ENCODE peak calls at places on chromosomes 13 and 19, in six cellular contexts. N, Q, O, X, P and I are unnamed samples.
A peak's percentile ranks its signal among the peaks of the same experiment; 100 is the strongest.

GRCh38 chr19:2478324-2478755 is 2.4 kb downstream of the GADD45B start:
- DNase-seq in N (no peak), Q (no peak), O (peak; percentile 74), X (peak; percentile 88), P (peak; percentile 64), I (no peak)

GRCh38 chr19:40279120-40279551 is 6.0 kb downstream of the AKT2 start:
- DNase-seq in N (no peak), Q (no peak), O (no peak), X (no peak), P (peak; percentile 38), I (no peak)

GRCh38 chr19:10061717-10062310 is 24.3 kb upstream of the SHFL start:
- DNase-seq in N (no peak), Q (no peak), O (no peak), X (no peak), P (no peak), I (no peak)

GRCh38 chr13:113506025-113506685 is 15.6 kb upstream of the DCUN1D2 start:
- DNase-seq in N (no peak), Q (no peak), O (no peak), X (no peak), P (no peak), I (no peak)

GRCh38 chr13:75316427-75316826 is 165.5 kb downstream of the TBC1D4 start:
- DNase-seq in N (no peak), Q (no peak), O (no peak), X (no peak), P (peak; percentile 34), I (no peak)

GRCh38 chr19:39865953-39866352 is 19.8 kb upstream of the FBL start:
- DNase-seq in N (no peak), Q (no peak), O (no peak), X (no peak), P (no peak), I (no peak)

GRCh38 chr13:60944863-60945262 is 470.8 kb downstream of the PCDH20 start:
- DNase-seq in N (no peak), Q (no peak), O (no peak), X (no peak), P (no peak), I (no peak)

GRCh38 chr19:5369962-5370367 is 29.4 kb upstream of the PTPRS start:
- DNase-seq in N (no peak), Q (no peak), O (peak; percentile 63), X (peak; percentile 50), P (no peak), I (no peak)

GRCh38 chr13:20669162-20669561 is 34.3 kb upstream of the IL17D start:
- DNase-seq in N (no peak), Q (no peak), O (no peak), X (no peak), P (no peak), I (no peak)

GRCh38 chr19:29752450-29753025 is 37.5 kb upstream of the C19orf12 start:
- DNase-seq in N (no peak), Q (no peak), O (no peak), X (no peak), P (no peak), I (no peak)

GRCh38 chr13:114113961-114114360 is 18.5 kb downstream of the RASA3 start:
- DNase-seq in N (no peak), Q (no peak), O (no peak), X (no peak), P (no peak), I (no peak)

GRCh38 chr13:45775401-45775963 is 73.4 kb downstream of the CBY2 start:
- DNase-seq in N (no peak), Q (no peak), O (no peak), X (no peak), P (no peak), I (no peak)

GRCh38 chr13:82636119-82636518 is 1246.2 kb downstream of the SLITRK1 start:
- DNase-seq in N (no peak), Q (no peak), O (no peak), X (no peak), P (peak; percentile 9), I (no peak)

GRCh38 chr19:53196777-53197396 is 3.7 kb upstream of the ZNF665 start:
- DNase-seq in N (peak; percentile 33), Q (peak; percentile 77), O (no peak), X (peak; percentile 98), P (peak; percentile 86), I (peak; percentile 80)

GRCh38 chr19:49016067-49016839 is 638 bp downstream of the LHB start:
- DNase-seq in N (no peak), Q (no peak), O (no peak), X (no peak), P (no peak), I (no peak)
- TF ChIP-seq POLR2A in N (no peak), Q (no peak), O (no peak), X (no peak), P (no peak), I (no peak)

GRCh38 chr19:58575183-58576041 is 2.3 kb upstream of the MZF1 start:
- DNase-seq in N (peak; percentile 79), Q (no peak), O (peak; percentile 95), X (peak; percentile 89), P (peak; percentile 85), I (peak; percentile 90)
- TF ChIP-seq POLR2A in N (peak; percentile 87), Q (peak; percentile 47), O (peak; percentile 82), X (no peak), P (peak; percentile 87), I (peak; percentile 85)

DNA sequence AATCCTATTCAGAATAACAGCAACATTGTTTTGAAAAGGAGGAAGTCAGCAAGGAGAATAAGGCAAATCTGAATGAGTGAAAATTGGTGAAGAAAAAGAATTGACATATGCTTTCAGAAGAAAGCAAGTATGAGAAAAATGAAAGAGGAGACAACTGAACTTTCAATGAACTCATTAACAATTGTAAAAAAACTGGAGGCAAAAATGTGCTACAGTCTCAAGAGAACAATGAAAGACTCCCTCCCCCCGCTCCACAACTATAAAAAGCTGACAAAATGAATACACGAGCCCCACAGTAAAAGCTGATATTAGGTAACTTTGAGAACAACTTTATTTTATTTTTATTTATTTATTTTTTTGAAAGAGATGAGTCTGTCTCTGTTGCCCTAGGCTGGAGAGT is 373.1 kb downstream of the DIAPH3 start:
- DNase-seq in N (no peak), Q (no peak), O (no peak), X (no peak), P (peak; percentile 11), I (no peak)
- TF ChIP-seq POLR2A in N (no peak), Q (no peak), O (no peak), X (no peak), P (no peak), I (no peak)

GRCh38 chr19:41529484-41530183 is 46.3 kb upstream of the CEACAM21 start:
- DNase-seq in N (no peak), Q (no peak), O (no peak), X (no peak), P (no peak), I (no peak)

GRCh38 chr19:41530184-41530534 is 45.8 kb upstream of the CEACAM21 start:
- DNase-seq in N (no peak), Q (no peak), O (no peak), X (no peak), P (no peak), I (no peak)

GRCh38 chr19:41527079-41527478 is 48.9 kb upstream of the CEACAM21 start:
- DNase-seq in N (no peak), Q (no peak), O (no peak), X (no peak), P (no peak), I (no peak)

GRCh38 chr19:41530761-41531301 is 45.1 kb upstream of the CEACAM21 start:
- DNase-seq in N (no peak), Q (no peak), O (no peak), X (peak; percentile 53), P (no peak), I (no peak)

DNA sequence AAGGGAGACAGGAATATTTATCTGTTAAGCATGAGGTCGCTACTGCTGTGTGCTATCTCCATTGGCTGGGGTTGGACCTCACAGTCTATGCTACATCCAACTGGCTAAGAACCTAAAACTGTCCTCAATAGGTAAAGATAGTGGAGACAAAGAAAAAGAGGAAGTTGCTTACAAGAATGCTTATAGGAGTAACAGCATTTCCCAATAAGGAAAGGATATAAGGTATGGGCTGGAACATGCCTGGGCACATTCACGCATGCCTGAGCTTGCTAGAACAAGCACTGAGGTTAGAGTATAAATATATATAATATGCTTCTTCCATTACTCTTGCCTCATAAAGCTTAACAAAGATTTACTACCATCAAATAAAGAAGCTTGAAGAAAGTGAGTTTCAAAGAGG is 47.9 kb upstream of the CEACAM21 start:
- DNase-seq in N (no peak), Q (no peak), O (peak; percentile 47), X (no peak), P (no peak), I (no peak)
- TF ChIP-seq POLR2A in N (no peak), Q (no peak), O (no peak), X (no peak), P (no peak), I (no peak)

GRCh38 chr19:6464070-6464873 is at the start of gene CRB3:
- DNase-seq in N (peak; percentile 80), Q (no peak), O (peak; percentile 21), X (peak; percentile 97), P (no peak), I (no peak)
- TF ChIP-seq POLR2A in N (no peak), Q (peak; percentile 55), O (no peak), X (peak; percentile 50), P (no peak), I (no peak)

GRCh38 chr19:38686530-38686888 is 39.1 kb downstream of the ACTN4 start:
- DNase-seq in N (no peak), Q (no peak), O (no peak), X (no peak), P (no peak), I (no peak)
- TF ChIP-seq POLR2A in N (no peak), Q (no peak), O (no peak), X (no peak), P (no peak), I (no peak)

GRCh38 chr13:23750383-23751121 is 138.6 kb downstream of the MIPEP start:
- DNase-seq in N (no peak), Q (no peak), O (no peak), X (no peak), P (peak; percentile 27), I (no peak)
- TF ChIP-seq POLR2A in N (no peak), Q (no peak), O (no peak), X (no peak), P (no peak), I (no peak)

GRCh38 chr19:16363133-16363851 is 38.7 kb downstream of the KLF2 start:
- DNase-seq in N (no peak), Q (no peak), O (no peak), X (peak; percentile 94), P (no peak), I (no peak)
- TF ChIP-seq POLR2A in N (no peak), Q (no peak), O (no peak), X (no peak), P (no peak), I (no peak)

DNA sequence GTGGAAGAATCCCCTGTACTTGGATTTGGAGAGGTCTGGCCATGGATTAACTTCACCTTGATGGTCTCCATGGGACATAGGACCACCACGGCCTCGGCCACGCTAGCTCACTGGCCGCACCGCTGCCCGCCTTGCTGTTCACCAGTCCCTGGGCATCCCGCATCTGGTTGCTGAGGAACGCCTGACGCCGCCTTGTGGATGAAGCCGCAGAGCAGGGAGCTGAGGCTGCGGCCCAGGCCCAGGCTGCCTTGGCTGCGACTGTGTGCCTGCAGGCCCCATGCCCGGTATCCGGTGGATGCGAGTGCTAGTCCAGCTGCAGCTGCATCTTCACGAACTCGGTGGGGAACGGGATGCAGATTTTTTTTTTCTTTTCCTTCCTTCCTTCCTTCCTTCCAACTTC is 1407.1 kb downstream of the UQCRFS1 start:
- DNase-seq in N (no peak), Q (no peak), O (no peak), X (no peak), P (no peak), I (no peak)
- TF ChIP-seq POLR2A in N (no peak), Q (no peak), O (no peak), X (no peak), P (no peak), I (no peak)